ENCODE peak calls at places on chromosomes 13 and 19, in eight cellular contexts. B is neural progenitor cell; O is substantia nigra; Y is CD8-positive, alpha-beta T cell; F is AG04450; V is testis; U is IMR-90; N is breast epithelium. D is an unnamed sample.

GRCh38 chr13:96940961-96941360 is 53.3 kb downstream of the OXGR1 start:
- DNase-seq in B (no peak), O (no peak), Y (no peak), F (no peak), V (no peak), U (no peak), N (no peak), D (peak)

GRCh38 chr13:80214050-80214449 is 126.9 kb downstream of the SPRY2 start:
- DNase-seq in B (no peak), O (no peak), Y (no peak), F (no peak), V (no peak), U (no peak), N (no peak), D (no peak)

GRCh38 chr13:113145911-113146598 is 12.4 kb upstream of the PROZ start:
- DNase-seq in B (no peak), O (no peak), Y (no peak), F (no peak), V (no peak), U (no peak), N (no peak), D (no peak)

GRCh38 chr19:49912965-49913685 is 15.9 kb upstream of the ATF5 start:
- DNase-seq in B (no peak), O (no peak), Y (no peak), F (no peak), V (peak), U (peak), N (no peak), D (no peak)

GRCh38 chr19:20279516-20279915 is 112.5 kb downstream of the ZNF486 start:
- DNase-seq in B (no peak), O (peak), Y (no peak), F (no peak), V (no peak), U (no peak), N (no peak), D (no peak)

GRCh38 chr19:30666301-30666803 is 294.2 kb downstream of the ZNF536 start:
- DNase-seq in B (peak), O (peak), Y (peak), F (no peak), V (peak), U (peak), N (no peak), D (no peak)

GRCh38 chr19:13018037-13018914 is 23.0 kb downstream of the NFIX start:
- DNase-seq in B (peak), O (peak), Y (no peak), F (no peak), V (peak), U (peak), N (no peak), D (no peak)

GRCh38 chr19:58056261-58056660 is 2.8 kb upstream of the ZNF135 start:
- DNase-seq in B (no peak), O (no peak), Y (no peak), F (no peak), V (no peak), U (no peak), N (no peak), D (no peak)

GRCh38 chr19:10363789-10364281 is 16.5 kb downstream of the TYK2 start:
- DNase-seq in B (no peak), O (no peak), Y (no peak), F (no peak), V (no peak), U (no peak), N (no peak), D (no peak)

GRCh38 chr13:98489446-98490194 is 87.3 kb downstream of the STK24 start:
- DNase-seq in B (no peak), O (no peak), Y (no peak), F (no peak), V (no peak), U (no peak), N (no peak), D (no peak)

GRCh38 chr13:60836821-60837220 is 439.8 kb downstream of the TDRD3 start:
- DNase-seq in B (no peak), O (no peak), Y (no peak), F (no peak), V (no peak), U (no peak), N (no peak), D (no peak)

GRCh38 chr19:52667972-52668371 is 29.8 kb upstream of the ZNF83 start:
- DNase-seq in B (no peak), O (no peak), Y (no peak), F (no peak), V (no peak), U (no peak), N (no peak), D (no peak)

GRCh38 chr19:50230379-50231351 is 27.2 kb downstream of the MYH14 start:
- DNase-seq in B (peak), O (no peak), Y (no peak), F (no peak), V (peak), U (no peak), N (no peak), D (no peak)

GRCh38 chr13:45925151-45925550 is 73.6 kb upstream of the SIAH3 start:
- DNase-seq in B (no peak), O (no peak), Y (no peak), F (no peak), V (no peak), U (no peak), N (no peak), D (no peak)

GRCh38 chr19:2180881-2181617 is 17.3 kb downstream of the DOT1L start:
- DNase-seq in B (no peak), O (no peak), Y (no peak), F (no peak), V (no peak), U (no peak), N (no peak), D (no peak)

GRCh38 chr13:49569993-49570689 is 15.2 kb downstream of the RCBTB1 start:
- DNase-seq in B (no peak), O (no peak), Y (no peak), F (no peak), V (no peak), U (no peak), N (no peak), D (peak)

GRCh38 chr19:4369888-4370260 is 26.5 kb downstream of the MPND start:
- DNase-seq in B (peak), O (peak), Y (peak), F (no peak), V (peak), U (peak), N (no peak), D (no peak)

GRCh38 chr13:103517066-103517767 is 451.0 kb upstream of the SLC10A2 start:
- DNase-seq in B (no peak), O (no peak), Y (no peak), F (no peak), V (no peak), U (no peak), N (no peak), D (no peak)

GRCh38 chr13:112931028-112931934 is 37.7 kb upstream of the MCF2L start:
- DNase-seq in B (peak), O (no peak), Y (no peak), F (peak), V (no peak), U (peak), N (peak), D (peak)

GRCh38 chr19:8503506-8503905 is 1.1 kb upstream of the PRAM1 start:
- DNase-seq in B (no peak), O (no peak), Y (no peak), F (no peak), V (no peak), U (no peak), N (no peak), D (no peak)

GRCh38 chr19:8506402-8506957 is 4.0 kb upstream of the PRAM1 start:
- DNase-seq in B (peak), O (no peak), Y (no peak), F (no peak), V (no peak), U (no peak), N (no peak), D (no peak)

GRCh38 chr19:8504171-8504570 is 1.7 kb upstream of the PRAM1 start:
- DNase-seq in B (no peak), O (no peak), Y (no peak), F (no peak), V (no peak), U (no peak), N (no peak), D (no peak)

GRCh38 chr19:8501968-8502367 is 472 bp downstream of the PRAM1 start:
- DNase-seq in B (no peak), O (no peak), Y (no peak), F (no peak), V (no peak), U (no peak), N (no peak), D (no peak)

GRCh38 chr19:8505680-8506401 is 3.4 kb upstream of the PRAM1 start:
- DNase-seq in B (peak), O (peak), Y (peak), F (peak), V (peak), U (peak), N (peak), D (no peak)
- H3K27ac ChIP-seq in B (peak), O (peak), Y (peak), F (no peak), V (no peak), U (no peak), N (no peak), D (no peak)

DNA sequence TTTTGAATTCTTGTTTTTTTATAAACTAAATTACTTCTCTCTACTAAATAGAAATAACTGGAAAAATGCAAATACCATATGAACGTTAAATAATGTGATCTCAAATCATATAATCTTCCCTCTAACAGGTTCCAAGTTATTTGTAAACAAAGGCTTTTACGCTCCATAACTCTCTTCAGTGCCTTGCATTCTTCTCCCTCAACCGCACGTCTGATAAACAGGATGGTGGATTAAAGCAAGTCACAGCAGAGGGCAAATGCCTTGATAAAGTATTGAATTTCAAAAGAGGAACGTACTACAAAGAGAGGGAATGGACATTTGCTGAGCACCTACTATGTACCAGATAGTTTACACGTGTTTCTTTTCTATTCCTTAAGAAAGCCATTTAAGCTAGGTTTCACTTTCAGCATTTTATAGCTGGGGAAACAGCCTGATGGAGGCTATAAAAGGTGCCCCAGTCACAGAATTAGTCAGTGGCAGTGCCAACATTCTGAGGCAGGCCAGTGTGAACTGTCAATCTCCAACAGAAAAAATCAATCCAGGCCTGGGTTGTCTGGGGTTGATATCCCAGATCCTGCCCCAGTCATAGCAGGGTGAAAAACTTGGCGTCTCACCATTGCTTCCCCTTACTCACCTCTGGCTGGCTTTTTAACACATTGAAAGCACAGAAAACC is 15.8 kb downstream of the MRPS31 start:
- DNase-seq in B (no peak), O (no peak), Y (no peak), F (no peak), V (no peak), U (no peak), N (no peak), D (no peak)
- H3K27ac ChIP-seq in B (no peak), O (no peak), Y (no peak), F (no peak), V (no peak), U (no peak), N (no peak), D (no peak)

GRCh38 chr19:3362217-3362907 is 4.0 kb upstream of the NFIC start:
- DNase-seq in B (no peak), O (no peak), Y (no peak), F (no peak), V (no peak), U (no peak), N (no peak), D (no peak)
- H3K27ac ChIP-seq in B (no peak), O (peak), Y (no peak), F (no peak), V (peak), U (no peak), N (peak), D (no peak)

DNA sequence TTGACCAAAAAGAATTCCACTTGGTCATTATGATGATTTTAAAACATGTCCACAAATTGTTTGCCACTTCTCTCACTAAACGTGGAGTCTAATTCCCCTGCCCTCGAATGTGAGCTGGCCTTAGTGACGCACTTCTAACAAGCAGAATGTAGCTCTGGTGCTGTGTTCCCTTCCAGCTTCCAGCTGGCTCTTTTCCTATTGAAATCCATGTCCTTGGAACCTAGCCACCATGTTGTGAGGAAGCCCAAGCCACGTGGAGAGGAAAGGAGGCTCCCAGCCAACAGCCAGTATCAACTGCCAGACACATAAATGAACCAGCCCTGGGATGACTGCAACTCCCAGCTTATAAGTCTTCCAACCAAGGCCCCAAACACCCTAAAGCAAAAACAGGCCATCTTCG is 23.6 kb upstream of the CEBPA start:
- DNase-seq in B (no peak), O (peak), Y (no peak), F (no peak), V (no peak), U (no peak), N (no peak), D (no peak)
- H3K27ac ChIP-seq in B (no peak), O (no peak), Y (no peak), F (no peak), V (no peak), U (no peak), N (no peak), D (no peak)

D was measured in epithelial cell of prostate.